ENCODE peak calls at places on chromosomes 3 and 15, in five cellular contexts. P is heart right ventricle, H is PC-9, D is tibial nerve, G is HFF-Myc. U is an unnamed sample.

GRCh38 chr15:50828610-50829206 is 63.2 kb upstream of the SPPL2A start:
- DNase-seq in P (no peak), H (peak; percentile 40), D (peak; percentile 23), G (peak; percentile 48), U (peak; percentile 92)

GRCh38 chr15:55707523-55707922 is 35.4 kb downstream of the PRTG start:
- DNase-seq in P (no peak), H (no peak), D (no peak), G (no peak), U (no peak)

GRCh38 chr15:35705885-35706590 is 160.1 kb upstream of the DPH6 start:
- DNase-seq in P (no peak), H (no peak), D (no peak), G (no peak), U (peak; percentile 91)

GRCh38 chr3:111852540-111852939 is 6.5 kb upstream of the PHLDB2 start:
- DNase-seq in P (no peak), H (no peak), D (no peak), G (no peak), U (no peak)

GRCh38 chr3:22322861-22323260 is 571.9 kb upstream of the ZNF385D start:
- DNase-seq in P (no peak), H (no peak), D (no peak), G (no peak), U (no peak)

GRCh38 chr3:147838650-147839049 is 429.5 kb downstream of the ZIC1 start:
- DNase-seq in P (no peak), H (no peak), D (no peak), G (no peak), U (no peak)

GRCh38 chr3:117885046-117885445 is 1149.6 kb downstream of the IGSF11 start:
- DNase-seq in P (no peak), H (no peak), D (no peak), G (no peak), U (no peak)

GRCh38 chr15:20356444-20357138 is 185.0 kb downstream of the GOLGA6L6 start:
- DNase-seq in P (peak; percentile 64), H (peak; percentile 82), D (peak; percentile 43), G (no peak), U (peak; percentile 69)

DNA sequence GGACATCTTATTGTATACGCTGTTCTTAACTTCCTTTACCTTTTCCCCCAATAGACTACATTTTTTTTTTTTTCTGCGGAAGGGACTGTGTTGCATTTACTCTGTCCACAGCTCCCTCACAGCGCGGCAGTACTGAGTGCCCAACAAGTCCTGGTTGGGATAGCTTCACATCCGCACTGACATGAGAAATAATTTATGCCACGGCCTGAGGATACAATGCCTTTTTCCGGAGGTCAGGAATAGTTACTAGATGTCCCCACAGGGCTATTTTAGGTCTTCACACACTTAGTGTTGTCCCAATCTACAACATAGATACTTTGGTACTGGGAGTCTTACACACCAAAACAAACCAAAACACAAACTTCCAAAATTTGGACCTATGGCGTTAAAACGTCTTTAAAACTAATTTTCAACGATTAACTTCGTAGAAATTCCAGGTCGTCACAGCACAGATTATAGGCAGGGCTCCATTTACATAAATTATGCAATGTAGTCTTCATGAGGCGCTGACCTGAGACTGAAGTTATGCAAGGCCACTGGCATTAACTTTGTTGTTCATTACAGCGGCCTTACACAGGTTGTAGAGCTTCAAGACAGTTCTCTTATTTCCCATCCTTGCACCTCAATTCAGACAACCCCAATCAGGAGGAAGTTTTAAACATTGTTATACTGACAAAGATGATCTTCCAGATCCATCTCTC is 990 bp upstream of the PPIB start:
- DNase-seq in P (no peak), H (no peak), D (no peak), G (no peak), U (peak; percentile 68)
- H3K4me3 ChIP-seq in P (peak overlapping the region; percentile 92), H (peak overlapping the region; percentile 45), D (peak overlapping the region; percentile 81), G (peak overlapping the region; percentile 39), U (peak overlapping the region; percentile 45)

GRCh38 chr3:71723452-71724170 is 1.6 kb downstream of the EIF4E3 start:
- DNase-seq in P (no peak), H (no peak), D (no peak), G (no peak), U (no peak)
- H3K4me3 ChIP-seq in P (peak overlapping the region; percentile 97), H (no peak overlapping the region), D (peak overlapping the region; percentile 79), G (no peak overlapping the region), U (no peak overlapping the region)

DNA sequence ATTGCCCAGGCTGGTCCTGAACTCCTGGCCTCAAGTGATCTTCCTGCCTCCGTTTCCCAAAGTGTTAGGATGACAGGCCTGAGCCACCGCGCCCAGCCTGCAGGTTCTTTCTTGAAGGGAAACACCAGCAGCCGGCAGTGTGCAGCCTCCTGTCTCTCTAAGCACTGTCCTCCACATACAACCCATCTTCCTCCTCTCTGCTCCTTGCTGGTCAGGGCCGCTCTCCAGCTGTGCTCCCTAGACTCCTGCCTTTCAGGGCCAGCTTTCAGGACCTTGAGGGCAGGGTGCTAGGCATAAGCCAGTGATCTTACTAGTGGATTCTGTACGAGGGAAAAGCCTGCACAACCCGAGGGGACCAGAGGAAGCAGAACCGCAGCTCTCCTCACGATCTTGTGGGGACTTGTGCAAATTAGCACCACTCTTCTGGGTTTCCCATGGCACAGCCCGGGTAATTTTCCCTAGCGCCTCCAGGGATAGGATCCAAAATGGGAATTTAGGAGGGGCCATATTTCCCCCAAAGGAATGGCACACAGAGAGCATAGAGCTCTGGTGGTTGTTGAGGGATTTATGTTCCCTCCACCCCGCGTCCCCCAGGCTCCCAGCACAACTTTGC is 18.2 kb upstream of the CORO2B start:
- DNase-seq in P (no peak), H (no peak), D (no peak), G (no peak), U (no peak)
- H3K4me3 ChIP-seq in P (no peak overlapping the region), H (no peak overlapping the region), D (no peak overlapping the region), G (no peak overlapping the region), U (no peak overlapping the region)

DNA sequence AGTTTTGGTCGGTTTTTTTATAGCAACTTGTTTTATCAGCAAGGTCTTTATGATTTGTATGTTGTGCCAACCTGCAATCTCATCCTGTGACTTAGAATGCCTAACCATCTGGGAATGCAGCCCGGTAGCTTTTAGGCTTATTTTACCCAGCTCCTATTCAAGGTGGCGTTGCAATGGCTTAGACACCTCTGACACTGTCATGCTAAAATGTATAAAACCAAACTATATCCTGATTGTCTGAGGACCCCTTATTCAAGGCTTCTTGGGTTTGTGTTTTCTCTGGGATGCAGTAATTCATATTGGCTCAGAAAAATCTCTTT is 209.0 kb upstream of the ALCAM start:
- DNase-seq in P (no peak), H (peak; percentile 17), D (no peak), G (no peak), U (no peak)
- H3K4me3 ChIP-seq in P (no peak overlapping the region), H (no peak overlapping the region), D (no peak overlapping the region), G (no peak overlapping the region), U (no peak overlapping the region)

DNA sequence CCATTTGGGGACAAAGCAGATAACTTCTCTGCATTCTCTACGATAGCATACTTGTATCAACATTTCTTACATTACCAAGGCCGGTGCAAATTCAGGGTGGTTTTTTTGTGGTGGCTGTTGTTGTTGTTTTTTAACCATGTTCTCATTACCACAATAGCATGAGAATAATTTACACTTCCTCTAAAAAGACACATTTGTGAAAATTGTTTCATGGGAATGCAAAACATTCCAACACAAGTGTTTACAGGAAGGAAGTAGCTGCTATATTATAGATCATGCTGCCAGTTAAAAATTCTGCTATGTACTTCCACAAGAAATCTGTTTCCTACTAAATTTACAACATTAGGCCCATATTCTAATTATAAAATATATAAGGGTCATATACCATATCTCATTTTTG is 60.3 kb downstream of the UACA start:
- DNase-seq in P (no peak), H (no peak), D (no peak), G (no peak), U (no peak)
- H3K4me3 ChIP-seq in P (no peak overlapping the region), H (no peak overlapping the region), D (no peak overlapping the region), G (no peak overlapping the region), U (no peak overlapping the region)

DNA sequence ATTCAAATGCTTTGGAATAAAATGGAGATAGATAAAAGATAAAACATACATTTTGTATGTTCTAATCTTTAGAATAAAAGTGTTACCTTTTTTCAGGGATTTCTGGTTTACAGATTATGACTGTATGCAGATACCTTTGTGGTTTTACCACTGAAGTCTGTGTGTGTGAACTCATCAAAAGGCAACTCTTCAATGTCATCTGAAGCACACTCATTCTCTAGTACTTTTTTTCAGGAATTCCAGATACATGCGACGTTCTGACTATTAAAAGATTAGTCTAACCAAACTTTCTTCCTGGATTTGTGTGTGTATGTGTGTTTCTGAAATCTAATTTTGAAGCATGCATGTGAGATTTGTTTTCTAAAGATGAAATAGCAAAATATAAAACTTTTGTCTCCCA is 188.6 kb downstream of the NLGN1 start:
- DNase-seq in P (no peak), H (no peak), D (no peak), G (no peak), U (no peak)
- H3K4me3 ChIP-seq in P (no peak overlapping the region), H (no peak overlapping the region), D (no peak overlapping the region), G (no peak overlapping the region), U (no peak overlapping the region)

U was measured in fibroblast of villous mesenchyme.